ENCODE peak calls at places on chromosomes 6 and 20, in seven cellular contexts. T, A, Z, I, C, O and F are unnamed samples.

GRCh38 chr6:134932121-134932520 is 17.8 kb downstream of the ALDH8A1 start:
- DNase-seq in T (no peak), A (no peak), Z (no peak), I (no peak), C (no peak), O (no peak), F (no peak)

GRCh38 chr20:63837134-63837429 is 6.0 kb upstream of the ZBTB46 start:
- DNase-seq in T (no peak), A (no peak), Z (no peak), I (no peak), C (no peak), O (no peak), F (no peak)

GRCh38 chr6:140316966-140317365 is 942.5 kb upstream of the CITED2 start:
- DNase-seq in T (no peak), A (no peak), Z (peak), I (no peak), C (no peak), O (no peak), F (no peak)

GRCh38 chr6:41625442-41625841 is 12.8 kb upstream of the MDFI start:
- DNase-seq in T (no peak), A (no peak), Z (no peak), I (no peak), C (no peak), O (no peak), F (no peak)

GRCh38 chr20:21096321-21097043 is 9.7 kb downstream of the LINC00237 start:
- DNase-seq in T (peak), A (peak), Z (peak), I (peak), C (peak), O (no peak), F (no peak)

GRCh38 chr6:16129623-16130243 is 847 bp downstream of the MYLIP start:
- DNase-seq in T (no peak), A (peak), Z (no peak), I (no peak), C (no peak), O (no peak), F (peak)

GRCh38 chr6:39137235-39137634 is 22.2 kb upstream of the SAYSD1 start:
- DNase-seq in T (peak), A (peak), Z (no peak), I (no peak), C (no peak), O (no peak), F (peak)

GRCh38 chr6:5745081-5745480 is 261.6 kb downstream of the NRN1 start:
- DNase-seq in T (no peak), A (no peak), Z (no peak), I (no peak), C (no peak), O (no peak), F (no peak)

GRCh38 chr6:10759312-10759839 is 11.8 kb downstream of the TMEM14B start:
- DNase-seq in T (peak), A (peak), Z (peak), I (peak), C (no peak), O (no peak), F (peak)

GRCh38 chr6:16742116-16742515 is 19.1 kb downstream of the ATXN1 start:
- DNase-seq in T (no peak), A (no peak), Z (no peak), I (no peak), C (no peak), O (no peak), F (no peak)

GRCh38 chr6:40355532-40355931 is 231.6 kb downstream of the LRFN2 start:
- DNase-seq in T (no peak), A (no peak), Z (no peak), I (no peak), C (no peak), O (no peak), F (no peak)

GRCh38 chr20:16574656-16575355 is 1.6 kb upstream of the KIF16B start:
- DNase-seq in T (peak), A (peak), Z (peak), I (peak), C (peak), O (peak), F (peak)

GRCh38 chr6:38489951-38490350 is 149.8 kb downstream of the BTBD9 start:
- DNase-seq in T (no peak), A (no peak), Z (no peak), I (no peak), C (no peak), O (no peak), F (no peak)

GRCh38 chr6:12009904-12010634 is 2.0 kb upstream of the HIVEP1 start:
- DNase-seq in T (no peak), A (no peak), Z (no peak), I (no peak), C (no peak), O (no peak), F (no peak)

GRCh38 chr20:63472159-63472811 is at the start of gene KCNQ2:
- DNase-seq in T (no peak), A (peak), Z (peak), I (peak), C (no peak), O (no peak), F (peak)

GRCh38 chr6:125169058-125169457 is 15.5 kb downstream of the TPD52L1 start:
- DNase-seq in T (no peak), A (no peak), Z (no peak), I (no peak), C (no peak), O (no peak), F (no peak)

DNA sequence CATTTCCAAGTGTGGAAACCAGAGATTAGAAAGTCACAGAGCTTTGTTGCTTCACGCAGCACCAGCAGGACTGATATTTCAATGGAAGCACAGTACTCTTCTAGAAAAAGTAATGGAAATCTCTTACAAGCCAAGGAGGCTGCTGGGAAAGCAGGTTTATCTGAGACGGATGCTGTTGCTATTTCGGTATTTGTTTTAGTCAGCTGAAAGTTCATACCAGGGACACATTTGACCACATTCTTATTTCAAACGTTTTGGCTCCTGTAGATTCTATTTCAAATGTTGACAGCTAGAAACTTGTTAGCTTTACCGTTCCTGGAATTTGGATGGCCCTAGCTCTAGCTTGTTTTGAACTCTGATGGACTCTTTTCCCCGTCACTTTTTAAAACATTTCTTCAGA is 3.7 kb upstream of the TMEM242 start:
- DNase-seq in T (peak), A (no peak), Z (no peak), I (no peak), C (no peak), O (no peak), F (peak)
- TF ChIP-seq JUND in T (no peak), A (no peak), Z (no peak), I (no peak), C (no peak), O (no peak), F (no peak)

GRCh38 chr20:48455606-48456360 is 372.0 kb downstream of the PREX1 start:
- DNase-seq in T (no peak), A (no peak), Z (no peak), I (no peak), C (no peak), O (no peak), F (no peak)
- TF ChIP-seq JUND in T (no peak), A (no peak), Z (no peak), I (no peak), C (no peak), O (no peak), F (no peak)

GRCh38 chr6:133359256-133359655 is 118.1 kb downstream of the EYA4 start:
- DNase-seq in T (no peak), A (no peak), Z (no peak), I (no peak), C (no peak), O (no peak), F (no peak)
- TF ChIP-seq JUND in T (no peak), A (no peak), Z (no peak), I (no peak), C (no peak), O (no peak), F (no peak)

DNA sequence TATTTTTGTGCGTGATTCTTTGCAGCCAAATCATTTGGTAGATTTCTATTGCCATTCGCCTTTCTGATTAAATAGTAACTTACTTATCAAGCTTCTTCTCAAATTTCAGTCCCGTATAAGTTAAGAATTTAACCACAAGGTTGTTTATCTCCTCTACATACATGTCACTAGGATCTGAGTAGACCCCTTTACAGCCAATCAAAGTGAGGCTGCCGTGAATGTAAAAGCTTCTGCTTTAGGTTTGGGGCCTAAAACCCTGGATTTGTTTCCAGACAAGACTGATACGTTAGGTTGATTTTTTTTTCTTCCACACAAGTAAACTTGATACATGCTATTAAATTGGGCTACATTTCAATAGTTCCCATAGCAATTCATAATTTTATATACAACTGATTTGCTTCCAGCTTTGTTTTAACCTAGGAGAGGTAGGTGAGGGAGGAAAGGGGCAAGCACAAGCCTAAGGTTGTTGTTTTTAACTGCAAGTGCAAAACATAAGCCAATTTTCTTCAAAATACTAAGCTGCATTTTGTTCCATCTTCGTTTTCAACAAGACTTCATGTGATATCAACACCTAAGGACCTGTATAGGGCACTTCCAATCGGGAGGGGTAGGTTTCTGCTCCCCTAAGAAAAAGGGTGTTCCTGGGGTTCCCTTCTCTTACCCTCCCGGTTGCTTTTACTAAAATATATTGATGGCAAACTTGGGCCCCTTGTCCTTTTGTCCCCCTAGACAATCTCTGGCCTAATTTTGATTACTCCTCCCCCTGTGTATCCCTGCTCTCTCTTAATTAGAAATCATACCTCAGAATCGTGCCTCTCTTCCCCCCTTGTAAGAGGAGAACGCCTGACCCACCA is 1.7 kb downstream of the RANBP9 start:
- DNase-seq in T (peak), A (peak), Z (no peak), I (peak), C (no peak), O (no peak), F (no peak)
- TF ChIP-seq JUND in T (no peak), A (no peak), Z (no peak), I (no peak), C (no peak), O (no peak), F (no peak)

GRCh38 chr6:158644227-158645063 is at the start of gene DYNLT1:
- DNase-seq in T (peak), A (peak), Z (peak), I (peak), C (peak), O (peak), F (peak)

GRCh38 chr6:158640519-158640918 is 4.0 kb downstream of the DYNLT1 start:
- DNase-seq in T (no peak), A (no peak), Z (no peak), I (no peak), C (no peak), O (no peak), F (no peak)

GRCh38 chr6:158642097-158642601 is 2.4 kb downstream of the DYNLT1 start:
- DNase-seq in T (no peak), A (no peak), Z (no peak), I (no peak), C (no peak), O (no peak), F (no peak)

GRCh38 chr6:158645064-158646022 is 800 bp upstream of the DYNLT1 start:
- DNase-seq in T (no peak), A (no peak), Z (no peak), I (no peak), C (no peak), O (no peak), F (no peak)

GRCh38 chr6:158642805-158643489 is 1.6 kb downstream of the DYNLT1 start:
- DNase-seq in T (no peak), A (no peak), Z (no peak), I (no peak), C (no peak), O (no peak), F (no peak)
- TF ChIP-seq JUND in T (no peak), A (no peak), Z (no peak), I (no peak), C (no peak), O (no peak), F (no peak)